ENCODE peak calls at places on chromosome X, in five cellular contexts. One of them, this sample, is unnamed.

GRCh38 chrX:31483336-31483735 is 411.5 kb upstream of the FTHL17 start:
- DNase-seq in GM12878: no peak
- DNase-seq in H1: no peak
- DNase-seq in K562: no peak
- DNase-seq in HepG2: no peak
- DNase-seq in this sample: no peak

GRCh38 chrX:87578978-87579377 is 61.4 kb downstream of the KLHL4 start:
- DNase-seq in K562: no peak
- DNase-seq in HepG2: no peak
- DNase-seq in H1: no peak
- DNase-seq in GM12878: no peak
- DNase-seq in this sample: no peak

GRCh38 chrX:12979011-12979629 is 4.2 kb downstream of the TMSB4X start:
- DNase-seq in GM12878: no peak
- DNase-seq in H1: no peak
- DNase-seq in HepG2: no peak
- DNase-seq in K562: no peak
- DNase-seq in this sample: no peak

GRCh38 chrX:38847206-38847902 is 46.1 kb downstream of the MID1IP1 start:
- DNase-seq in HepG2: no peak
- DNase-seq in GM12878: no peak
- DNase-seq in H1: no peak
- DNase-seq in K562: no peak
- DNase-seq in this sample: no peak

GRCh38 chrX:119121341-119121740 is 6.3 kb downstream of the KIAA1210 start:
- DNase-seq in K562: no peak
- DNase-seq in H1: no peak
- DNase-seq in GM12878: no peak
- DNase-seq in HepG2: no peak
- DNase-seq in this sample: no peak

GRCh38 chrX:44474410-44474809 is 68.2 kb downstream of the FUNDC1 start:
- DNase-seq in H1: no peak
- DNase-seq in HepG2: no peak
- DNase-seq in GM12878: no peak
- DNase-seq in K562: no peak
- DNase-seq in this sample: no peak

GRCh38 chrX:45056428-45057145 is 144.1 kb downstream of the DIPK2B start:
- DNase-seq in H1: no peak
- DNase-seq in K562: no peak
- DNase-seq in HepG2: no peak
- DNase-seq in GM12878: no peak
- DNase-seq in this sample: no peak

GRCh38 chrX:24387724-24388123 is 27.3 kb downstream of the SUPT20HL1 start:
- DNase-seq in K562: no peak
- DNase-seq in H1: no peak
- DNase-seq in GM12878: no peak
- DNase-seq in HepG2: no peak
- DNase-seq in this sample: no peak

GRCh38 chrX:78573630-78574029 is 85.5 kb downstream of the RTL3 start:
- DNase-seq in HepG2: no peak
- DNase-seq in H1: no peak
- DNase-seq in GM12878: no peak
- DNase-seq in K562: no peak
- DNase-seq in this sample: no peak

GRCh38 chrX:104334971-104335370 is 80.2 kb upstream of the ESX1 start:
- DNase-seq in K562: no peak
- DNase-seq in H1: no peak
- DNase-seq in GM12878: no peak
- DNase-seq in HepG2: no peak
- DNase-seq in this sample: no peak

GRCh38 chrX:53268173-53268572 is 13.2 kb downstream of the IQSEC2 start:
- DNase-seq in K562: no peak
- DNase-seq in H1: no peak
- DNase-seq in HepG2: no peak
- DNase-seq in GM12878: no peak
- DNase-seq in this sample: no peak

GRCh38 chrX:120200851-120201250 is 42.4 kb downstream of the RHOXF2 start:
- DNase-seq in K562: no peak
- DNase-seq in GM12878: no peak
- DNase-seq in HepG2: no peak
- DNase-seq in H1: no peak
- DNase-seq in this sample: no peak

GRCh38 chrX:141619336-141619735 is 29.8 kb downstream of the SPANXA2 start:
- DNase-seq in H1: no peak
- DNase-seq in GM12878: no peak
- DNase-seq in HepG2: no peak
- DNase-seq in K562: no peak
- DNase-seq in this sample: no peak

GRCh38 chrX:44019911-44020310 is 46.7 kb upstream of the NDP start:
- DNase-seq in K562: no peak
- DNase-seq in H1: no peak
- DNase-seq in GM12878: no peak
- DNase-seq in HepG2: no peak
- DNase-seq in this sample: no peak

GRCh38 chrX:39451061-39451460 is 646.7 kb downstream of the BCOR start:
- DNase-seq in K562: no peak
- DNase-seq in GM12878: no peak
- DNase-seq in HepG2: no peak
- DNase-seq in H1: no peak
- DNase-seq in this sample: no peak

GRCh38 chrX:78593701-78594100 is 65.4 kb downstream of the RTL3 start:
- DNase-seq in HepG2: no peak
- DNase-seq in GM12878: no peak
- DNase-seq in K562: no peak
- DNase-seq in H1: no peak
- DNase-seq in this sample: no peak

GRCh38 chrX:33273521-33273920 is 62.2 kb upstream of the DMD start:
- DNase-seq in H1: no peak
- DNase-seq in GM12878: no peak
- DNase-seq in HepG2: no peak
- DNase-seq in K562: no peak
- DNase-seq in this sample: no peak

GRCh38 chrX:69362889-69363288 is 141.2 kb upstream of the NALF2 start:
- DNase-seq in GM12878: no peak
- DNase-seq in HepG2: no peak
- DNase-seq in K562: no peak
- DNase-seq in H1: no peak
- DNase-seq in this sample: no peak

GRCh38 chrX:15334561-15334960 is 762 bp downstream of the PIGA start:
- DNase-seq in GM12878: no peak
- DNase-seq in K562: peak; percentile 6
- DNase-seq in H1: no peak
- DNase-seq in HepG2: no peak
- DNase-seq in this sample: no peak

GRCh38 chrX:49269768-49270248 is at the start of gene PPP1R3F:
- DNase-seq in HepG2: no peak
- DNase-seq in K562: no peak
- DNase-seq in H1: no peak
- DNase-seq in GM12878: no peak
- DNase-seq in this sample: no peak
- TF ChIP-seq ATF2 in HepG2: no peak
- TF ChIP-seq ATF2 in K562: no peak
- TF ChIP-seq ATF2 in H1: no peak
- TF ChIP-seq ATF2 in GM12878: no peak
- TF ChIP-seq ATF2 in this sample: no peak

DNA sequence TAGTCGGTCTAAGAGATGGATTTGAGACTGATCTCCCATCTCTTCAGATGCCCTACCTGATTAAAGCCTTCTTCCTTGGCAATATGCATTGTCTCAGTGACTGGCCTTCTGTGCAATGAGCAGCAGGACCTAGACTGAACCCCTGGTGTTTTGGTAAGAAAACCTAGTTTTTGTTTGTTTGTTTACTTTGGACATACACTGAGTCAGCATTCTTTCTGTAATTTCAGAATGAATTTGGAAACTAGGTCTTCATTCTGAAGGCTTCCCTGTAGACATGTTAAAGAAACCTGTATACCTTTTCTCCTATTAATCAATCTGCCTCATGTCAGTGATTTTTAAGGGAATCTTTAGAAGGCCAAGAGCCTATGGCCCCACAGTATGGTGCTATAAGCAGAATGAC is 597.5 kb upstream of the HTR2C start:
- DNase-seq in GM12878: no peak
- DNase-seq in K562: no peak
- DNase-seq in H1: no peak
- DNase-seq in HepG2: no peak
- DNase-seq in this sample: no peak
- TF ChIP-seq ATF2 in GM12878: no peak
- TF ChIP-seq ATF2 in K562: no peak
- TF ChIP-seq ATF2 in H1: no peak
- TF ChIP-seq ATF2 in HepG2: no peak
- TF ChIP-seq ATF2 in this sample: no peak

GRCh38 chrX:108267561-108267960 is 170.7 kb downstream of the COL4A6 start:
- DNase-seq in HepG2: no peak
- DNase-seq in K562: no peak
- DNase-seq in GM12878: no peak
- DNase-seq in H1: no peak
- DNase-seq in this sample: no peak
- TF ChIP-seq ATF2 in HepG2: no peak
- TF ChIP-seq ATF2 in K562: no peak
- TF ChIP-seq ATF2 in GM12878: no peak
- TF ChIP-seq ATF2 in H1: no peak
- TF ChIP-seq ATF2 in this sample: no peak

GRCh38 chrX:139121616-139122286 is 408.8 kb upstream of the F9 start:
- DNase-seq in GM12878: no peak
- DNase-seq in H1: no peak
- DNase-seq in HepG2: no peak
- DNase-seq in K562: no peak
- DNase-seq in this sample: no peak

GRCh38 chrX:139125916-139126315 is 404.6 kb upstream of the F9 start:
- DNase-seq in HepG2: no peak
- DNase-seq in H1: no peak
- DNase-seq in GM12878: no peak
- DNase-seq in K562: no peak
- DNase-seq in this sample: no peak

GRCh38 chrX:139120760-139121159 is 409.2 kb upstream of the FGF13 start:
- DNase-seq in H1: no peak
- DNase-seq in HepG2: no peak
- DNase-seq in GM12878: no peak
- DNase-seq in K562: no peak
- DNase-seq in this sample: no peak

GRCh38 chrX:139126493-139126892 is 404.0 kb upstream of the F9 start:
- DNase-seq in K562: peak; percentile 60
- DNase-seq in H1: peak; percentile 46
- DNase-seq in GM12878: no peak
- DNase-seq in HepG2: peak; percentile 12
- DNase-seq in this sample: peak; percentile 37
- TF ChIP-seq ATF2 in K562: no peak
- TF ChIP-seq ATF2 in H1: no peak
- TF ChIP-seq ATF2 in GM12878: no peak
- TF ChIP-seq ATF2 in HepG2: no peak
- TF ChIP-seq ATF2 in this sample: no peak

GRCh38 chrX:55710701-55711100 is 6.8 kb upstream of the RRAGB start:
- DNase-seq in H1: no peak
- DNase-seq in GM12878: no peak
- DNase-seq in HepG2: no peak
- DNase-seq in K562: no peak
- DNase-seq in this sample: no peak
- TF ChIP-seq ATF2 in H1: no peak
- TF ChIP-seq ATF2 in GM12878: no peak
- TF ChIP-seq ATF2 in HepG2: no peak
- TF ChIP-seq ATF2 in K562: no peak
- TF ChIP-seq ATF2 in this sample: no peak

GRCh38 chrX:21638311-21638710 is 19.8 kb downstream of the KLHL34 start:
- DNase-seq in GM12878: no peak
- DNase-seq in H1: no peak
- DNase-seq in K562: no peak
- DNase-seq in HepG2: no peak
- DNase-seq in this sample: no peak
- TF ChIP-seq ATF2 in GM12878: no peak
- TF ChIP-seq ATF2 in H1: no peak
- TF ChIP-seq ATF2 in K562: no peak
- TF ChIP-seq ATF2 in HepG2: no peak
- TF ChIP-seq ATF2 in this sample: no peak

GRCh38 chrX:110746014-110746413 is 49.6 kb downstream of the CHRDL1 start:
- DNase-seq in HepG2: no peak
- DNase-seq in K562: no peak
- DNase-seq in GM12878: no peak
- DNase-seq in H1: no peak
- DNase-seq in this sample: no peak

GRCh38 chrX:110745288-110745687 is 50.3 kb downstream of the CHRDL1 start:
- DNase-seq in GM12878: no peak
- DNase-seq in H1: no peak
- DNase-seq in HepG2: no peak
- DNase-seq in K562: no peak
- DNase-seq in this sample: no peak

GRCh38 chrX:110743679-110744340 is 51.8 kb downstream of the CHRDL1 start:
- DNase-seq in K562: no peak
- DNase-seq in H1: no peak
- DNase-seq in GM12878: no peak
- DNase-seq in HepG2: no peak
- DNase-seq in this sample: no peak

DNA sequence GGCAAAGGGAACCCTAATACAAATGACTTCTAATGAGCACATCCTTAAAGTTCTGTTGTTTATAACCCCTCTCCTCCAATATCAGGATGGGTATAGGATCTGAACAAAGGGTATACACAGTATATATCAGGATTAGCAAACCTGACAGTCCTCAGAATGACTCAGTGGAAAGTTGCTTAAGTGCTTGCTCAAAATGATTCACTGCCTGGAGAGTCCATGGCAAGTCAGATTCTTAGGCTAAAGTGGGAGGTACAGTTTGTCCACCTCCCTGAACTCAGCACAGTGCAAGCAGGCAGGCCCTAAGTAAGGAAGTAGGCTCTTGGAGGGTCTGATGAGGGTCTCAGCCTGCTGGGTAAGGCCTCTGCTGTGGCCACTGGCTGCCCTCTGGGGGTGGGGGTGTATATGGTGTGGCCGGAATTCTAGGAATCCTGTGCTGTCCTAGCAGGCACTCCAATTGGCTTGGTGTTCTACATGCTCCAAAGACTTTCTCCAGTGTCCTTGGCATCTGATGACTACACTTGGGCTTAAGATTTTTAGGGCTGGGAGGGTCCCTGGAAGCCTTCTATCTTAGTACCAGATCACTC is 54.3 kb downstream of the CHRDL1 start:
- DNase-seq in HepG2: no peak
- DNase-seq in K562: no peak
- DNase-seq in GM12878: no peak
- DNase-seq in H1: no peak
- DNase-seq in this sample: no peak
- TF ChIP-seq ATF2 in HepG2: no peak
- TF ChIP-seq ATF2 in K562: no peak
- TF ChIP-seq ATF2 in GM12878: no peak
- TF ChIP-seq ATF2 in H1: no peak
- TF ChIP-seq ATF2 in this sample: no peak

DNA sequence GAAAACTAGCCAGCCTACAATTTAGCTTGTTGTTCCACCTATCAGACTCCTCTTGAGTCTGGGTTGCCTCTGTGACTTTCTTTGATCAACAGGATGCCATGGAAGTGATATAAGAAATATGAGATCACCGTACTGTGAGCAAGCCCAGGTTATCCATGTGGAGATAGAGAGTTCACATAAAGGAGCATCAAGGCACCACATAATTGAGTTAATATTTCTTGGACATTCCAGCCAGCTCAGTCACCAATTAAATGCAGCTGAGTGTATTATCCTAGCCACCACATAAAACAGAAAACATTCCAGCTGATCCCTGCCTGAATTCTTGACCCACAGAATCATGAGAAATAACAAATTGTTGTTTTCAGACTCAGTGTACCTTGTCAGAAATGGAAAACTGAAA is 253.6 kb downstream of the PPP1R2C start:
- DNase-seq in H1: no peak
- DNase-seq in GM12878: no peak
- DNase-seq in HepG2: no peak
- DNase-seq in K562: no peak
- DNase-seq in this sample: no peak
- TF ChIP-seq ATF2 in H1: no peak
- TF ChIP-seq ATF2 in GM12878: no peak
- TF ChIP-seq ATF2 in HepG2: no peak
- TF ChIP-seq ATF2 in K562: no peak
- TF ChIP-seq ATF2 in this sample: no peak